ENCODE peak calls at places on chromosomes 12 and 14, in seven cellular contexts. E is upper lobe of left lung; G is CD8-positive, alpha-beta memory T cell; F is CD8-positive, alpha-beta T cell; D is tibial nerve; R is ascending aorta; M is gastrocnemius medialis. Y is an unnamed sample.

GRCh38 chr12:127235771-127236170 is 1031.2 kb upstream of the TMEM132C start:
- DNase-seq in E (no peak), G (no peak), F (no peak), D (no peak), R (no peak), M (no peak), Y (no peak)

GRCh38 chr12:79262938-79263337 is 398.4 kb downstream of the SYT1 start:
- DNase-seq in E (no peak), G (no peak), F (no peak), D (no peak), R (no peak), M (no peak), Y (no peak)

GRCh38 chr12:31584782-31585181 is 6.2 kb downstream of the DENND5B start:
- DNase-seq in E (no peak), G (no peak), F (no peak), D (no peak), R (no peak), M (no peak), Y (no peak)

GRCh38 chr14:20609215-20610001 is 18.2 kb upstream of the RNASE12 start:
- DNase-seq in E (peak; percentile 82), G (peak; percentile 46), F (peak; percentile 24), D (peak; percentile 86), R (no peak), M (peak; percentile 66), Y (peak; percentile 91)

GRCh38 chr12:71664411-71665108 is 459 bp downstream of the THAP2 start:
- DNase-seq in E (no peak), G (no peak), F (no peak), D (no peak), R (no peak), M (no peak), Y (no peak)

GRCh38 chr14:67900188-67900587 is 80.6 kb downstream of the RAD51B start:
- DNase-seq in E (no peak), G (no peak), F (no peak), D (no peak), R (no peak), M (no peak), Y (no peak)

GRCh38 chr14:105193916-105194782 is 13.0 kb upstream of the NUDT14 start:
- DNase-seq in E (no peak), G (no peak), F (no peak), D (no peak), R (no peak), M (no peak), Y (no peak)

GRCh38 chr12:99111600-99111999 is 466.5 kb downstream of the APAF1 start:
- DNase-seq in E (no peak), G (no peak), F (no peak), D (no peak), R (no peak), M (no peak), Y (no peak)

GRCh38 chr14:90570463-90570860 is 173.6 kb downstream of the CALM1 start:
- DNase-seq in E (no peak), G (no peak), F (no peak), D (no peak), R (no peak), M (no peak), Y (no peak)

GRCh38 chr12:52316290-52316689 is 4.9 kb downstream of the KRT83 start:
- DNase-seq in E (no peak), G (no peak), F (no peak), D (no peak), R (no peak), M (no peak), Y (no peak)

GRCh38 chr14:21066882-21067502 is 3.1 kb upstream of the ARHGEF40 start:
- DNase-seq in E (no peak), G (no peak), F (no peak), D (no peak), R (no peak), M (no peak), Y (no peak)

GRCh38 chr12:57896139-57896436 is 45.3 kb upstream of the ATP23 start:
- DNase-seq in E (no peak), G (no peak), F (no peak), D (no peak), R (no peak), M (no peak), Y (no peak)

GRCh38 chr12:8644345-8645248 is 18.0 kb downstream of the MFAP5 start:
- DNase-seq in E (no peak), G (peak; percentile 9), F (no peak), D (no peak), R (no peak), M (no peak), Y (peak; percentile 2)

GRCh38 chr14:54219281-54220121 is 177.3 kb upstream of the CDKN3 start:
- DNase-seq in E (no peak), G (no peak), F (no peak), D (no peak), R (no peak), M (no peak), Y (no peak)

GRCh38 chr12:88052686-88053085 is 23.5 kb upstream of the C12orf50 start:
- DNase-seq in E (no peak), G (no peak), F (no peak), D (peak; percentile 15), R (no peak), M (no peak), Y (no peak)

GRCh38 chr12:22529281-22530060 is 14.9 kb downstream of the C2CD5 start:
- DNase-seq in E (no peak), G (no peak), F (no peak), D (no peak), R (no peak), M (no peak), Y (no peak)

GRCh38 chr14:20652996-20653975 is 11.8 kb upstream of the OR6S1 start:
- DNase-seq in E (no peak), G (no peak), F (no peak), D (no peak), R (no peak), M (no peak), Y (peak; percentile 36)

GRCh38 chr14:61561657-61562276 is 133.5 kb upstream of the HIF1A start:
- DNase-seq in E (peak; percentile 93), G (no peak), F (no peak), D (peak; percentile 55), R (peak; percentile 59), M (peak; percentile 66), Y (peak; percentile 82)

GRCh38 chr12:47095446-47096236 is 15.9 kb upstream of the AMIGO2 start:
- DNase-seq in E (no peak), G (no peak), F (no peak), D (no peak), R (no peak), M (no peak), Y (no peak)

GRCh38 chr14:79298373-79298772 is 912.9 kb downstream of the DIO2 start:
- DNase-seq in E (no peak), G (no peak), F (no peak), D (no peak), R (no peak), M (no peak), Y (no peak)

GRCh38 chr12:12786716-12787601 is 1.5 kb downstream of the APOLD1 start:
- DNase-seq in E (peak; percentile 77), G (peak; percentile 70), F (peak; percentile 47), D (peak; percentile 59), R (peak; percentile 15), M (peak; percentile 73), Y (peak; percentile 70)

GRCh38 chr12:12784911-12785814 is at the start of gene APOLD1:
- DNase-seq in E (no peak), G (no peak), F (no peak), D (peak; percentile 33), R (no peak), M (peak; percentile 51), Y (peak; percentile 71)

GRCh38 chr12:12786371-12786715 is 884 bp downstream of the APOLD1 start:
- DNase-seq in E (no peak), G (no peak), F (no peak), D (no peak), R (no peak), M (no peak), Y (no peak)

GRCh38 chr12:12788131-12788530 is 2.7 kb downstream of the APOLD1 start:
- DNase-seq in E (no peak), G (no peak), F (no peak), D (no peak), R (no peak), M (no peak), Y (no peak)

GRCh38 chr12:12784116-12784515 is 1.3 kb upstream of the APOLD1 start:
- DNase-seq in E (no peak), G (no peak), F (no peak), D (no peak), R (no peak), M (no peak), Y (no peak)
- H3K4me1 ChIP-seq in E (peaks cover 27% of the 10 kb centered on the region), G (peaks cover 23% of the 10 kb centered on the region), F (peaks cover 16% of the 10 kb centered on the region), D (peaks cover 4% of the 10 kb centered on the region), R (peaks cover 3% of the 10 kb centered on the region), M (peaks cover 28% of the 10 kb centered on the region), Y (no peaks in the 10 kb centered on the region)

DNA sequence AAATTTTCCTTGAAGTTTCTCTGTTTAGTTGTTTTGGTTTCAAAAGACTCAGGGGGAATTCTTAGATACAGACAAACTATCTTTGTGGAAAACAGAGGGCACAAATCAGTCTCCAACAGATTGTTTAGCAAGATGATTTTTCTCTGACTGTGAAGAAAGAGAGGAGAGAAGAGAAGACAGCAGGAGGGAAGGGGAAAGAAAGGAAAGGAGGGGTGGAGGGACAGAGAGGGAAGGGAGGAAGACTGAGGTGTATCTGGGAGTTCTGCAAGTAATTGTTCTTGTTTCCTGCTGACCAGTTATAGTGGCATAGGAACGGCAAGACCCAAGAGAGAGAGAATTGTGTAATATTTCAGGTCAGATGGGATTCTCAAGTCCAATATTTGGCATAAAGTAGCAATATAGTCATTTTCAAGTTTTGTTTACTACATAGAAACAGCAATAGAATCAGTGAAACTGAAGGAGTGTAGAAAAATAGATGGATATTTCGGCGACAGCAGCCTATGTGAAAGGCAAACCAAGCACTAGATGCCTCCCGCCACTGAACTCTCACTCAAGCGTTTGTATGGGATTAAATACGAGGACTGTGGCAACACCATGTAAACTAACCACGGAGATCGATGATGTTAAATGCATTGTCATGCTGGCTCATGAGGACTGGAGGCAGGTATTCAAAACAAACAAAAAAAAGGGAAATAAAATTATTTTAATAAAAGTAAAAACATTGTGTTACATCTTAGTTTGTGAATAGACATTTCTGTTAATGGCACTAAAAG is 342.5 kb downstream of the SLC16A7 start:
- DNase-seq in E (no peak), G (no peak), F (no peak), D (no peak), R (no peak), M (no peak), Y (no peak)
- H3K27me3 ChIP-seq in E (no peaks in the 10 kb centered on the region), G (no peaks in the 10 kb centered on the region), F (no peaks in the 10 kb centered on the region), D (no peaks in the 10 kb centered on the region), R (no peaks in the 10 kb centered on the region), M (no peaks in the 10 kb centered on the region), Y (no peaks in the 10 kb centered on the region)

DNA sequence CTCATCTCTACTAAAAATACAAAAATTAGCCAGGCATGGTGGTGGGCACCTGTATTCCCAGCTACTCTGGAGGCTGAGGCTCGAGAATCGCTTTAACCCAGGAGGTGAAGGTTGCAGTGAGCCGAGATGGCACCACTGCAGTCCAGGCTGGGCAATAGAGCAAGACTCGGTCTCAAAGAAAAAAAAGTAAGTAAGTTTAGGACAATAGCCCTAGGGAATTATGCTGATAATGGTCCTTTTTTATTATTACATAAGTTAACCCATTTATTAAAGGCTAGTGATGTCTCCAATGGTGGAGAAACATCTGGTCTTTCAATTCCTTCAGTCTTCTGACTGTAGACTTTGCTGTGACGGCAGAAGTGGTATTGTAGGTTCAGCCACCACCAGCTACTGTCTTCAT is 27.4 kb downstream of the DDX47 start:
- DNase-seq in E (no peak), G (no peak), F (no peak), D (no peak), R (no peak), M (no peak), Y (no peak)
- H3K4me1 ChIP-seq in E (no peaks in the 10 kb centered on the region), G (peaks cover 11% of the 10 kb centered on the region), F (no peaks in the 10 kb centered on the region), D (no peaks in the 10 kb centered on the region), R (no peaks in the 10 kb centered on the region), M (no peaks in the 10 kb centered on the region), Y (no peaks in the 10 kb centered on the region)

GRCh38 chr12:53334822-53335221 is 1.3 kb downstream of the SP7 start:
- DNase-seq in E (no peak), G (no peak), F (no peak), D (no peak), R (no peak), M (no peak), Y (no peak)
- H3K27me3 ChIP-seq in E (peaks cover 3% of the 10 kb centered on the region), G (peaks cover 27% of the 10 kb centered on the region), F (peaks cover 30% of the 10 kb centered on the region), D (peaks cover 57% of the 10 kb centered on the region), R (peaks cover 6% of the 10 kb centered on the region), M (peaks cover 22% of the 10 kb centered on the region), Y (no peaks in the 10 kb centered on the region)

Y was measured in right atrium auricular region.